ENCODE peak calls at places on chromosomes 1 and 21, in ten cellular contexts. X is cardiac fibroblast; H is RPMI7951; I is activated CD8-positive, alpha-beta T cell treated with anti-CD3 and anti-CD28 coated beads, Interleukin-2, amount 10 ng/mL, durations not matched to agents 7 days and 5 days; G is stimulated activated CD8-positive, alpha-beta memory T cell treated with anti-CD3 and anti-CD28 coated beads, Interleukin-15, amount 100 ng/mL, for 4 hours; Q is Ammon's horn; B is fibroblast of pulmonary artery; U is progenitor cell of endocrine pancreas; R is fibroblast of mammary gland; D is ELF-1. Z is an unnamed sample.

GRCh38 chr21:30839304-30839703 is 9.7 kb upstream of the KRTAP7-1 start:
- DNase-seq in B (peak), U (peak), Q (no peak), D (peak), X (no peak), R (peak), G (peak), I (peak), H (no peak), Z (peak)

GRCh38 chr21:40952551-40953330 is 105.8 kb upstream of the DSCAM start:
- DNase-seq in Q (no peak), H (no peak), I (no peak), X (no peak), D (no peak), G (no peak), B (no peak), R (no peak), U (no peak), Z (no peak)

GRCh38 chr1:29398431-29398830 is 162.1 kb downstream of the PTPRU start:
- DNase-seq in Q (no peak), G (no peak), R (peak), H (peak), I (no peak), X (peak), U (no peak), B (peak), D (no peak), Z (no peak)

GRCh38 chr1:64838486-64838885 is 93.6 kb downstream of the RAVER2 start:
- DNase-seq in H (no peak), U (no peak), D (no peak), X (no peak), G (no peak), B (no peak), I (no peak), Q (no peak), R (no peak), Z (no peak)

GRCh38 chr1:241408170-241408569 is 51.2 kb upstream of the RGS7 start:
- DNase-seq in G (no peak), Q (peak), X (no peak), H (peak), R (peak), B (peak), D (no peak), I (no peak), U (no peak), Z (no peak)

GRCh38 chr1:60923287-60924110 is 158.9 kb upstream of the NFIA start:
- DNase-seq in G (no peak), Q (no peak), B (no peak), R (no peak), H (no peak), D (no peak), U (no peak), X (no peak), I (no peak), Z (no peak)

GRCh38 chr1:8497196-8497878 is 179.4 kb downstream of the SLC45A1 start:
- DNase-seq in Q (no peak), D (no peak), U (no peak), H (peak), B (peak), G (no peak), I (no peak), R (peak), X (peak), Z (no peak)

GRCh38 chr1:169052727-169053126 is 53.8 kb upstream of the ATP1B1 start:
- DNase-seq in X (no peak), G (no peak), H (no peak), D (no peak), B (no peak), U (no peak), R (no peak), Q (no peak), I (no peak), Z (no peak)

GRCh38 chr1:43121251-43121650 is 50.8 kb downstream of the EBNA1BP2 start:
- DNase-seq in R (no peak), Q (no peak), D (peak), X (no peak), G (no peak), U (no peak), I (no peak), B (no peak), H (no peak), Z (no peak)

GRCh38 chr1:63041660-63042059 is 257.7 kb downstream of the ATG4C start:
- DNase-seq in H (no peak), B (no peak), I (no peak), X (no peak), G (no peak), U (no peak), R (no peak), D (no peak), Q (no peak), Z (no peak)

Z was measured in globus pallidus.